ENCODE peak calls at places on chromosomes 12 and 14, in six cellular contexts. One of them, this sample, is unnamed.

GRCh38 chr14:58898655-58899316 is 261.0 kb downstream of the DACT1 start:
- DNase-seq in kidney tubule cell: peak; percentile 96
- DNase-seq in effector memory CD8-positive, alpha-beta T cell: no peak
- DNase-seq in H7: no peak
- DNase-seq in GM12864: no peak
- DNase-seq in amniotic stem cell: peak; percentile 69
- DNase-seq in this sample: no peak

GRCh38 chr12:236445-236844 is 22.5 kb upstream of the SLC6A12 start:
- DNase-seq in kidney tubule cell: no peak
- DNase-seq in effector memory CD8-positive, alpha-beta T cell: no peak
- DNase-seq in H7: no peak
- DNase-seq in GM12864: no peak
- DNase-seq in amniotic stem cell: no peak
- DNase-seq in this sample: no peak

GRCh38 chr12:6958609-6959375 is 7.6 kb downstream of the PTPN6 start:
- DNase-seq in kidney tubule cell: no peak
- DNase-seq in effector memory CD8-positive, alpha-beta T cell: peak; percentile 68
- DNase-seq in H7: no peak
- DNase-seq in GM12864: peak; percentile 84
- DNase-seq in amniotic stem cell: no peak
- DNase-seq in this sample: no peak

GRCh38 chr14:63857467-63858030 is 4.7 kb downstream of the SYNE2 start:
- DNase-seq in kidney tubule cell: peak; percentile 48
- DNase-seq in effector memory CD8-positive, alpha-beta T cell: peak; percentile 40
- DNase-seq in H7: no peak
- DNase-seq in GM12864: no peak
- DNase-seq in amniotic stem cell: no peak
- DNase-seq in this sample: no peak

GRCh38 chr14:53849549-53849948 is 107.1 kb downstream of the BMP4 start:
- DNase-seq in kidney tubule cell: no peak
- DNase-seq in effector memory CD8-positive, alpha-beta T cell: no peak
- DNase-seq in H7: no peak
- DNase-seq in GM12864: no peak
- DNase-seq in amniotic stem cell: no peak
- DNase-seq in this sample: no peak

GRCh38 chr14:63853831-63854293 is 1.1 kb downstream of the SYNE2 start:
- DNase-seq in kidney tubule cell: peak; percentile 73
- DNase-seq in effector memory CD8-positive, alpha-beta T cell: peak; percentile 49
- DNase-seq in H7: peak; percentile 38
- DNase-seq in GM12864: no peak
- DNase-seq in amniotic stem cell: peak; percentile 11
- DNase-seq in this sample: no peak

GRCh38 chr12:13504736-13505135 is 308.2 kb downstream of the EMP1 start:
- DNase-seq in kidney tubule cell: no peak
- DNase-seq in effector memory CD8-positive, alpha-beta T cell: no peak
- DNase-seq in H7: no peak
- DNase-seq in GM12864: no peak
- DNase-seq in amniotic stem cell: no peak
- DNase-seq in this sample: no peak

GRCh38 chr14:52949711-52950409 is 990 bp downstream of the FERMT2 start:
- DNase-seq in kidney tubule cell: peak; percentile 61
- DNase-seq in effector memory CD8-positive, alpha-beta T cell: peak; percentile 1
- DNase-seq in H7: peak; percentile 60
- DNase-seq in GM12864: no peak
- DNase-seq in amniotic stem cell: no peak
- DNase-seq in this sample: no peak

GRCh38 chr14:50061664-50062437 is 54.5 kb downstream of the VCPKMT start:
- DNase-seq in kidney tubule cell: peak; percentile 82
- DNase-seq in effector memory CD8-positive, alpha-beta T cell: peak; percentile 67
- DNase-seq in H7: no peak
- DNase-seq in GM12864: peak; percentile 84
- DNase-seq in amniotic stem cell: no peak
- DNase-seq in this sample: no peak

GRCh38 chr12:25295361-25295760 is 44.6 kb upstream of the KRAS start:
- DNase-seq in kidney tubule cell: no peak
- DNase-seq in effector memory CD8-positive, alpha-beta T cell: no peak
- DNase-seq in H7: no peak
- DNase-seq in GM12864: no peak
- DNase-seq in amniotic stem cell: no peak
- DNase-seq in this sample: no peak

GRCh38 chr12:75908961-75909699 is 122.4 kb downstream of the PHLDA1 start:
- DNase-seq in kidney tubule cell: no peak
- DNase-seq in effector memory CD8-positive, alpha-beta T cell: no peak
- DNase-seq in H7: no peak
- DNase-seq in GM12864: no peak
- DNase-seq in amniotic stem cell: no peak
- DNase-seq in this sample: no peak

GRCh38 chr12:80648866-80649265 is 58.6 kb upstream of the MYF6 start:
- DNase-seq in kidney tubule cell: peak; percentile 62
- DNase-seq in effector memory CD8-positive, alpha-beta T cell: no peak
- DNase-seq in H7: no peak
- DNase-seq in GM12864: no peak
- DNase-seq in amniotic stem cell: peak; percentile 45
- DNase-seq in this sample: no peak

GRCh38 chr12:54379401-54380201 is 4.9 kb downstream of the ZNF385A start:
- DNase-seq in kidney tubule cell: peak; percentile 89
- DNase-seq in effector memory CD8-positive, alpha-beta T cell: peak; percentile 87
- DNase-seq in H7: peak; percentile 97
- DNase-seq in GM12864: no peak
- DNase-seq in amniotic stem cell: peak; percentile 71
- DNase-seq in this sample: peak; percentile 76

GRCh38 chr14:59511916-59512530 is 27.7 kb downstream of the JKAMP start:
- DNase-seq in kidney tubule cell: peak; percentile 60
- DNase-seq in effector memory CD8-positive, alpha-beta T cell: no peak
- DNase-seq in H7: peak; percentile 62
- DNase-seq in GM12864: no peak
- DNase-seq in amniotic stem cell: no peak
- DNase-seq in this sample: no peak

GRCh38 chr14:24481622-24482324 is 26.3 kb downstream of the CMA1 start:
- DNase-seq in kidney tubule cell: peak; percentile 35
- DNase-seq in effector memory CD8-positive, alpha-beta T cell: peak; percentile 27
- DNase-seq in H7: peak; percentile 93
- DNase-seq in GM12864: peak; percentile 29
- DNase-seq in amniotic stem cell: no peak
- DNase-seq in this sample: no peak

GRCh38 chr12:104083769-104084475 is 19.6 kb downstream of the HCFC2 start:
- DNase-seq in kidney tubule cell: no peak
- DNase-seq in effector memory CD8-positive, alpha-beta T cell: no peak
- DNase-seq in H7: no peak
- DNase-seq in GM12864: peak; percentile 56
- DNase-seq in amniotic stem cell: no peak
- DNase-seq in this sample: no peak

GRCh38 chr12:75724913-75725312 is 213.5 kb upstream of the KRR1 start:
- DNase-seq in kidney tubule cell: peak; percentile 80
- DNase-seq in effector memory CD8-positive, alpha-beta T cell: no peak
- DNase-seq in H7: no peak
- DNase-seq in GM12864: no peak
- DNase-seq in amniotic stem cell: peak; percentile 60
- DNase-seq in this sample: no peak

GRCh38 chr12:26727482-26728204 is 105.4 kb downstream of the ITPR2 start:
- DNase-seq in kidney tubule cell: no peak
- DNase-seq in effector memory CD8-positive, alpha-beta T cell: no peak
- DNase-seq in H7: no peak
- DNase-seq in GM12864: no peak
- DNase-seq in amniotic stem cell: no peak
- DNase-seq in this sample: no peak

GRCh38 chr14:49980027-49980426 is 87.1 kb downstream of the ARF6 start:
- DNase-seq in kidney tubule cell: no peak
- DNase-seq in effector memory CD8-positive, alpha-beta T cell: no peak
- DNase-seq in H7: no peak
- DNase-seq in GM12864: no peak
- DNase-seq in amniotic stem cell: no peak
- DNase-seq in this sample: no peak

GRCh38 chr12:53651718-53652117 is 24.2 kb downstream of the ATP5MC2 start:
- DNase-seq in kidney tubule cell: no peak
- DNase-seq in effector memory CD8-positive, alpha-beta T cell: no peak
- DNase-seq in H7: no peak
- DNase-seq in GM12864: no peak
- DNase-seq in amniotic stem cell: no peak
- DNase-seq in this sample: no peak

GRCh38 chr14:24313912-24314311 is 2.6 kb downstream of the LTB4R start:
- DNase-seq in kidney tubule cell: no peak
- DNase-seq in effector memory CD8-positive, alpha-beta T cell: no peak
- DNase-seq in H7: no peak
- DNase-seq in GM12864: no peak
- DNase-seq in amniotic stem cell: no peak
- DNase-seq in this sample: no peak

GRCh38 chr12:114671664-114672476 is 12.1 kb downstream of the TBX3 start:
- DNase-seq in kidney tubule cell: no peak
- DNase-seq in effector memory CD8-positive, alpha-beta T cell: no peak
- DNase-seq in H7: peak; percentile 84
- DNase-seq in GM12864: no peak
- DNase-seq in amniotic stem cell: no peak
- DNase-seq in this sample: no peak

GRCh38 chr12:51349026-51349425 is 2.5 kb upstream of the CELA1 start:
- DNase-seq in kidney tubule cell: peak; percentile 38
- DNase-seq in effector memory CD8-positive, alpha-beta T cell: no peak
- DNase-seq in H7: no peak
- DNase-seq in GM12864: no peak
- DNase-seq in amniotic stem cell: peak; percentile 53
- DNase-seq in this sample: no peak

GRCh38 chr12:103172447-103173112 is 215.1 kb downstream of the ASCL1 start:
- DNase-seq in kidney tubule cell: no peak
- DNase-seq in effector memory CD8-positive, alpha-beta T cell: no peak
- DNase-seq in H7: no peak
- DNase-seq in GM12864: no peak
- DNase-seq in amniotic stem cell: no peak
- DNase-seq in this sample: no peak

GRCh38 chr12:11785722-11786121 is 136.2 kb downstream of the ETV6 start:
- DNase-seq in kidney tubule cell: no peak
- DNase-seq in effector memory CD8-positive, alpha-beta T cell: no peak
- DNase-seq in H7: no peak
- DNase-seq in GM12864: no peak
- DNase-seq in amniotic stem cell: no peak
- DNase-seq in this sample: no peak

GRCh38 chr14:101409006-101409543 is 152.2 kb upstream of the DIO3 start:
- DNase-seq in kidney tubule cell: no peak
- DNase-seq in effector memory CD8-positive, alpha-beta T cell: no peak
- DNase-seq in H7: no peak
- DNase-seq in GM12864: no peak
- DNase-seq in amniotic stem cell: no peak
- DNase-seq in this sample: no peak

GRCh38 chr12:113271853-113272561 is 50.7 kb downstream of the TPCN1 start:
- DNase-seq in kidney tubule cell: peak; percentile 20
- DNase-seq in effector memory CD8-positive, alpha-beta T cell: no peak
- DNase-seq in H7: peak; percentile 61
- DNase-seq in GM12864: no peak
- DNase-seq in amniotic stem cell: peak; percentile 63
- DNase-seq in this sample: peak; percentile 42

GRCh38 chr12:91127751-91128150 is 16.5 kb upstream of the LUM start:
- DNase-seq in kidney tubule cell: peak; percentile 63
- DNase-seq in effector memory CD8-positive, alpha-beta T cell: no peak
- DNase-seq in H7: no peak
- DNase-seq in GM12864: no peak
- DNase-seq in amniotic stem cell: no peak
- DNase-seq in this sample: no peak

GRCh38 chr14:92473947-92474535 is 39.5 kb upstream of the RIN3 start:
- DNase-seq in kidney tubule cell: peak; percentile 8
- DNase-seq in effector memory CD8-positive, alpha-beta T cell: no peak
- DNase-seq in H7: no peak
- DNase-seq in GM12864: no peak
- DNase-seq in amniotic stem cell: no peak
- DNase-seq in this sample: no peak

GRCh38 chr12:12916135-12916956 is 25.0 kb downstream of the GPRC5A start:
- DNase-seq in kidney tubule cell: peak; percentile 76
- DNase-seq in effector memory CD8-positive, alpha-beta T cell: peak; percentile 84
- DNase-seq in H7: peak; percentile 68
- DNase-seq in GM12864: peak; percentile 46
- DNase-seq in amniotic stem cell: peak; percentile 33
- DNase-seq in this sample: peak; percentile 73

GRCh38 chr14:40197344-40197743 is 765.1 kb upstream of the FBXO33 start:
- DNase-seq in kidney tubule cell: no peak
- DNase-seq in effector memory CD8-positive, alpha-beta T cell: no peak
- DNase-seq in H7: no peak
- DNase-seq in GM12864: no peak
- DNase-seq in amniotic stem cell: no peak
- DNase-seq in this sample: no peak

GRCh38 chr14:58626441-58626840 is 11.3 kb upstream of the DACT1 start:
- DNase-seq in kidney tubule cell: peak; percentile 77
- DNase-seq in effector memory CD8-positive, alpha-beta T cell: no peak
- DNase-seq in H7: no peak
- DNase-seq in GM12864: no peak
- DNase-seq in amniotic stem cell: no peak
- DNase-seq in this sample: no peak

GRCh38 chr12:52813885-52814709 is at the start of gene KRT4:
- DNase-seq in kidney tubule cell: no peak
- DNase-seq in effector memory CD8-positive, alpha-beta T cell: no peak
- DNase-seq in H7: no peak
- DNase-seq in GM12864: no peak
- DNase-seq in amniotic stem cell: no peak
- DNase-seq in this sample: no peak

GRCh38 chr12:107884769-107885694 is 110.5 kb downstream of the ASCL4 start:
- DNase-seq in kidney tubule cell: peak; percentile 53
- DNase-seq in effector memory CD8-positive, alpha-beta T cell: peak; percentile 19
- DNase-seq in H7: peak; percentile 68
- DNase-seq in GM12864: no peak
- DNase-seq in amniotic stem cell: peak; percentile 18
- DNase-seq in this sample: peak; percentile 14

GRCh38 chr14:93012516-93013367 is 89.8 kb downstream of the CHGA start:
- DNase-seq in kidney tubule cell: no peak
- DNase-seq in effector memory CD8-positive, alpha-beta T cell: no peak
- DNase-seq in H7: no peak
- DNase-seq in GM12864: no peak
- DNase-seq in amniotic stem cell: no peak
- DNase-seq in this sample: no peak

GRCh38 chr12:16600525-16600924 is 5.4 kb downstream of the LMO3 start:
- DNase-seq in kidney tubule cell: no peak
- DNase-seq in effector memory CD8-positive, alpha-beta T cell: no peak
- DNase-seq in H7: no peak
- DNase-seq in GM12864: no peak
- DNase-seq in amniotic stem cell: no peak
- DNase-seq in this sample: no peak

GRCh38 chr12:121939992-121940766 is 21.8 kb downstream of the CFAP251 start:
- DNase-seq in kidney tubule cell: no peak
- DNase-seq in effector memory CD8-positive, alpha-beta T cell: no peak
- DNase-seq in H7: no peak
- DNase-seq in GM12864: no peak
- DNase-seq in amniotic stem cell: no peak
- DNase-seq in this sample: no peak

GRCh38 chr12:64835926-64836325 is 11.5 kb downstream of the TBC1D30 start:
- DNase-seq in kidney tubule cell: no peak
- DNase-seq in effector memory CD8-positive, alpha-beta T cell: no peak
- DNase-seq in H7: no peak
- DNase-seq in GM12864: no peak
- DNase-seq in amniotic stem cell: no peak
- DNase-seq in this sample: no peak

GRCh38 chr14:23435540-23436326 is at the start of gene MYH7:
- DNase-seq in kidney tubule cell: no peak
- DNase-seq in effector memory CD8-positive, alpha-beta T cell: no peak
- DNase-seq in H7: peak; percentile 22
- DNase-seq in GM12864: no peak
- DNase-seq in amniotic stem cell: no peak
- DNase-seq in this sample: no peak

This sample was measured in amygdala.